ENCODE peak calls at places on chromosomes 7 and 10, in four cellular contexts. B, D, J and E are unnamed samples. For H3K36me3 and H3K9me3, the result is how much of the 10 kb centered on the place peaks cover.

GRCh38 chr10:78726171-78726570 is 342.6 kb upstream of the ZMIZ1 start:
- DNase-seq in B (no peak), D (no peak), J (no peak), E (no peak)

GRCh38 chr10:12512292-12513002 is 163.1 kb downstream of the CAMK1D start:
- DNase-seq in B (no peak), D (no peak), J (no peak), E (no peak)

GRCh38 chr7:50069613-50070012 is 23.4 kb downstream of the ZPBP start:
- DNase-seq in B (no peak), D (peak), J (no peak), E (no peak)

GRCh38 chr10:87608756-87609155 is 50.9 kb upstream of the PAPSS2 start:
- DNase-seq in B (no peak), D (no peak), J (no peak), E (no peak)

GRCh38 chr10:17386616-17387075 is 67.7 kb downstream of the ST8SIA6 start:
- DNase-seq in B (peak), D (no peak), J (no peak), E (no peak)

GRCh38 chr7:27419581-27420177 is 177.1 kb downstream of the EVX1 start:
- DNase-seq in B (peak), D (no peak), J (peak), E (no peak)

GRCh38 chr7:131769241-131769640 is 212.8 kb upstream of the PODXL start:
- DNase-seq in B (no peak), D (no peak), J (no peak), E (no peak)

GRCh38 chr10:113475381-113475807 is 77.5 kb upstream of the HABP2 start:
- DNase-seq in B (no peak), D (no peak), J (no peak), E (peak)

GRCh38 chr10:85919358-85920022 is 447.1 kb downstream of the GRID1 start:
- DNase-seq in B (no peak), D (no peak), J (no peak), E (peak)

GRCh38 chr10:117860135-117860534 is 186.6 kb downstream of the RAB11FIP2 start:
- DNase-seq in B (no peak), D (no peak), J (no peak), E (no peak)

GRCh38 chr10:22633106-22633505 is 81.3 kb downstream of the PIP4K2A start:
- DNase-seq in B (no peak), D (no peak), J (no peak), E (no peak)

GRCh38 chr10:85527610-85528317 is 838.8 kb downstream of the GRID1 start:
- DNase-seq in B (no peak), D (no peak), J (no peak), E (no peak)

GRCh38 chr10:95031659-95032058 is 37.6 kb downstream of the CYP2C8 start:
- DNase-seq in B (no peak), D (no peak), J (no peak), E (no peak)

GRCh38 chr10:131332821-131333220 is 21.3 kb upstream of the TCERG1L start:
- DNase-seq in B (no peak), D (no peak), J (no peak), E (no peak)

GRCh38 chr7:42843209-42843800 is 68.6 kb downstream of the C7orf25 start:
- DNase-seq in B (peak), D (no peak), J (peak), E (peak)

GRCh38 chr7:75866129-75866496 is 12.7 kb upstream of the RHBDD2 start:
- DNase-seq in B (no peak), D (no peak), J (peak), E (peak)

GRCh38 chr7:151796091-151796870 is 80.6 kb downstream of the PRKAG2 start:
- DNase-seq in B (peak), D (no peak), J (no peak), E (peak)

GRCh38 chr7:54798569-54798968 is 39.6 kb upstream of the SEC61G start:
- DNase-seq in B (no peak), D (no peak), J (no peak), E (no peak)

GRCh38 chr7:130352335-130353074 is 7.9 kb downstream of the CPA5 start:
- DNase-seq in B (peak), D (no peak), J (peak), E (no peak)

GRCh38 chr10:104666106-104666505 is 25.0 kb downstream of the SORCS3 start:
- DNase-seq in B (no peak), D (no peak), J (no peak), E (no peak)

GRCh38 chr7:97006146-97006950 is 995 bp downstream of the DLX6 start:
- DNase-seq in B (peak), D (no peak), J (peak), E (peak)

GRCh38 chr7:128115326-128115820 is 84.1 kb upstream of the LRRC4 start:
- DNase-seq in B (no peak), D (no peak), J (peak), E (no peak)

GRCh38 chr10:76456190-76456589 is 1024.8 kb downstream of the LRMDA start:
- DNase-seq in B (peak), D (no peak), J (no peak), E (no peak)

GRCh38 chr10:93473804-93474472 is 8.2 kb downstream of the MYOF start:
- DNase-seq in B (no peak), D (no peak), J (no peak), E (no peak)

GRCh38 chr7:45865594-45866410 is 7.1 kb downstream of the CCDC201 start:
- DNase-seq in B (no peak), D (no peak), J (peak), E (no peak)

GRCh38 chr7:94303736-94304135 is 91.0 kb upstream of the COL1A2 start:
- DNase-seq in B (peak), D (no peak), J (peak), E (peak)

GRCh38 chr7:90345548-90346319 is 782 bp upstream of the GTPBP10 start:
- DNase-seq in B (peak), D (no peak), J (peak), E (no peak)

GRCh38 chr10:95447733-95448132 is 113.4 kb downstream of the SORBS1 start:
- DNase-seq in B (peak), D (no peak), J (peak), E (no peak)

GRCh38 chr10:4121531-4122380 is 336.7 kb upstream of the KLF6 start:
- DNase-seq in B (no peak), D (no peak), J (peak), E (no peak)

GRCh38 chr7:17266559-17266958 is 31.9 kb upstream of the AHR start:
- DNase-seq in B (peak), D (no peak), J (no peak), E (no peak)

GRCh38 chr10:12181065-12181775 is 14.5 kb downstream of the NUDT5 start:
- DNase-seq in B (no peak), D (no peak), J (no peak), E (no peak)

GRCh38 chr7:46682841-46683624 is 762.0 kb upstream of the IGFBP3 start:
- DNase-seq in B (peak), D (no peak), J (peak), E (peak)

GRCh38 chr10:97640868-97641811 is 669 bp downstream of the PI4K2A start:
- DNase-seq in B (peak), D (peak), J (peak), E (peak)

GRCh38 chr10:57806675-57807074 is 461.0 kb downstream of the IPMK start:
- DNase-seq in B (no peak), D (no peak), J (no peak), E (no peak)

GRCh38 chr10:23974886-23975830 is 233.8 kb upstream of the KIAA1217 start:
- DNase-seq in B (no peak), D (no peak), J (no peak), E (no peak)

GRCh38 chr10:79099898-79100448 is 31.2 kb downstream of the ZMIZ1 start:
- DNase-seq in B (no peak), D (no peak), J (no peak), E (no peak)

GRCh38 chr7:79434098-79434497 is 19.4 kb downstream of the MAGI2 start:
- DNase-seq in B (peak), D (no peak), J (peak), E (no peak)

GRCh38 chr7:106736508-106737201 is 75.7 kb upstream of the CCDC71L start:
- DNase-seq in B (peak), D (peak), J (peak), E (no peak)

GRCh38 chr7:141950796-141951195 is 4.0 kb upstream of the CLEC5A start:
- DNase-seq in B (no peak), D (no peak), J (no peak), E (no peak)

GRCh38 chr7:74312418-74313021 is 23.3 kb downstream of the CLIP2 start:
- DNase-seq in B (no peak), D (no peak), J (no peak), E (no peak)

GRCh38 chr10:46020344-46020656 is 10.1 kb downstream of the NCOA4 start:
- DNase-seq in B (no peak), D (no peak), J (no peak), E (no peak)
- H3K4me3 ChIP-seq in B (no peak), D (no peak), J (no peak), E (no peak)

DNA sequence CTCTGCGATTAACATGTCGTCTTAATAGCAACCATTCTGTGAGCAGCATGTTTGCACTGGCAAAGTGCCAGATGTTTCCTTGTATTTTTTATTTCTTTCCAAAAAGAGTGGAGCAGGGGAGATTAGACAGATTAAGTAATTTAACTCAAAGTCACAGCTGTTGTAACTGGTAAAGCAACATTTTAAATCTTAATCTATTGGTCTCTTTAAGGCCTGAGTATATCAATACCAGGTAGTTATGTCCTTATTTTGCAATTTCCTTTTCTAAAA is 56.9 kb upstream of the ARL4A start:
- DNase-seq in B (peak), D (no peak), J (no peak), E (no peak)
- H3K36me3 ChIP-seq in B (under half), D (under half), J (under half), E (under half)

GRCh38 chr7:158064631-158065030 is 523.0 kb downstream of the PTPRN2 start:
- DNase-seq in B (no peak), D (no peak), J (no peak), E (no peak)

GRCh38 chr7:158067931-158068482 is 519.6 kb downstream of the PTPRN2 start:
- DNase-seq in B (no peak), D (no peak), J (no peak), E (no peak)

GRCh38 chr7:158066085-158066484 is 521.5 kb downstream of the PTPRN2 start:
- DNase-seq in B (no peak), D (no peak), J (no peak), E (no peak)

GRCh38 chr7:158065340-158065739 is 522.3 kb downstream of the PTPRN2 start:
- DNase-seq in B (no peak), D (no peak), J (no peak), E (no peak)

DNA sequence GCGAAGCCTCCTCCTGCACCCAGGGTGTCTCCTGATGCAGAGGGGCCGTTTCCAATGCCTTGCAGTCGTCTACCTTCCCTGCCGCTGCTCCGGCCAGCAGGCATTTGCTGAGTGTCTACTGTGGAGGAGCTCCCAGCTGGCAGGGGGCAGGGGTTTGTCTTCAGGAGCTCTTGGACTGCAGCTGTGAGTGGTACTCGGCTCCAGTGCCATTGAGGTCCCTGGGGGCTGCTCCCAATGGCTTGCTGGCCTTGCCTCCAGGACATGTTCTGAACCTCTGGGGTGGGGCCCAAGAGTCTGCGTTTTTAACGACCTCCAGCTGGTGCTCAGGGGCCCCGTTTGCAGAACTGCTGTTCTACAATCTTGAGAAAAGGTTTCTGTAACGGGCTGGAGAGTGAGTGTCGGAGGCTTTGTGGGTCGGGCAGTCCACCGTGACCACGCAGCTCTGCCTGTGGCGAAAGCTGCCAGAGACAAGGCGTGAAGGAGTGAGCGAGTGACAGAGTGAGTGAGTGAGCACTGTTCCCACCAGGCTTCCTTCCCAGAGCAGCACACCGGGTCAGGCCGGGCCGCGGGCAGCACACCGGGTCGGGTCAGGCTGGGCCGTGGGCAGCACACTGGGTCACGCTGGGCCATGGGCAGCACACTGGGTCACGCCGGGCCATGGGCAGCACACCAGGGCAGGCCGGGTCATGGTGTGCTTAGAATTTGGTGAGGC is 520.2 kb downstream of the PTPRN2 start:
- DNase-seq in B (no peak), D (no peak), J (no peak), E (no peak)
- H3K9me3 ChIP-seq in B (under half), D (under half), J (under half), E (under half)

DNA sequence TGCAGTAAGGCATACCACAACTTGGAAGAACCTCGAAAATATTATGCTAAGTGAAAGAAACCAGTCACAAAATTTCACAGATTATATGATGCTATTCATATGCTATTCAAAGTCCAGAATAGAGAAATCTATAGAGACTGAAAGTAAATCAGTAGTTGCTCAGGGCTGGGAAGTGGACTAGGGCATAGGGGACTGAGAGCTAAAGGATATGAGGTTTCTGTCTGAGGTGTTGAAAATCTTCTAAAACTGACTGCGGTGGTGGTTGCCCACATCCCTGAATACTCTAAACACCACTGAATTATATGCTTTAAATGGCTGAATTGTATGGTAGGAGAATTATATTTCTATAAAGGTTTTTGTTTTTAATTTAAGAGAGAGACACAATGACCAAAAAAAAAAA is 161.3 kb downstream of the ELAPOR2 start:
- DNase-seq in B (no peak), D (no peak), J (no peak), E (no peak)
- H3K4me3 ChIP-seq in B (no peak), D (no peak), J (no peak), E (no peak)

GRCh38 chr7:15000157-15000556 is 97.6 kb upstream of the DGKB start:
- DNase-seq in B (no peak), D (no peak), J (no peak), E (no peak)
- H3K36me3 ChIP-seq in B (under half), D (under half), J (under half), E (under half)

GRCh38 chr7:265192-265997 is 24.6 kb upstream of the FOXL3 start:
- DNase-seq in B (no peak), D (no peak), J (no peak), E (no peak)
- H3K9me3 ChIP-seq in B (under half), D (under half), J (under half), E (under half)